ENCODE peak calls at places on chromosomes 3 and 15, in four cellular contexts. One of them, this sample, is unnamed.

GRCh38 chr3:45907769-45908705 is 21.7 kb downstream of the CCR9 start:
- DNase-seq in glutamatergic neuron: no peak
- DNase-seq in astrocyte of the spinal cord: peak; percentile 14
- DNase-seq in tibial nerve: no peak
- DNase-seq in this sample: no peak

GRCh38 chr15:52503788-52504496 is 24.7 kb downstream of the MYO5A start:
- DNase-seq in glutamatergic neuron: no peak
- DNase-seq in astrocyte of the spinal cord: peak; percentile 41
- DNase-seq in tibial nerve: no peak
- DNase-seq in this sample: no peak

GRCh38 chr3:138329127-138329983 is at the start of gene NME9:
- DNase-seq in glutamatergic neuron: peak; percentile 97
- DNase-seq in astrocyte of the spinal cord: peak; percentile 77
- DNase-seq in tibial nerve: peak; percentile 53
- DNase-seq in this sample: peak; percentile 98

GRCh38 chr3:174168538-174169254 is 690.4 kb upstream of the NAALADL2 start:
- DNase-seq in glutamatergic neuron: no peak
- DNase-seq in astrocyte of the spinal cord: no peak
- DNase-seq in tibial nerve: no peak
- DNase-seq in this sample: no peak

GRCh38 chr3:23320586-23321570 is 117.8 kb downstream of the UBE2E2 start:
- DNase-seq in glutamatergic neuron: no peak
- DNase-seq in astrocyte of the spinal cord: no peak
- DNase-seq in tibial nerve: no peak
- DNase-seq in this sample: no peak

GRCh38 chr3:81581966-81582599 is 179.4 kb downstream of the GBE1 start:
- DNase-seq in glutamatergic neuron: peak; percentile 66
- DNase-seq in astrocyte of the spinal cord: peak; percentile 52
- DNase-seq in tibial nerve: no peak
- DNase-seq in this sample: peak; percentile 44

GRCh38 chr15:75992897-75993296 is 19.3 kb downstream of the NRG4 start:
- DNase-seq in glutamatergic neuron: no peak
- DNase-seq in astrocyte of the spinal cord: no peak
- DNase-seq in tibial nerve: no peak
- DNase-seq in this sample: no peak

GRCh38 chr3:129195731-129196256 is 12.1 kb upstream of the CNBP start:
- DNase-seq in glutamatergic neuron: no peak
- DNase-seq in astrocyte of the spinal cord: peak; percentile 96
- DNase-seq in tibial nerve: no peak
- DNase-seq in this sample: no peak

GRCh38 chr15:43071451-43071850 is 34.4 kb downstream of the UBR1 start:
- DNase-seq in glutamatergic neuron: no peak
- DNase-seq in astrocyte of the spinal cord: no peak
- DNase-seq in tibial nerve: no peak
- DNase-seq in this sample: no peak

GRCh38 chr3:11655188-11655928 is 11.6 kb upstream of the VGLL4 start:
- DNase-seq in glutamatergic neuron: peak; percentile 57
- DNase-seq in astrocyte of the spinal cord: no peak
- DNase-seq in tibial nerve: no peak
- DNase-seq in this sample: no peak

GRCh38 chr15:25171856-25172687 is 217.3 kb downstream of the SNRPN start:
- DNase-seq in glutamatergic neuron: peak; percentile 2
- DNase-seq in astrocyte of the spinal cord: no peak
- DNase-seq in tibial nerve: no peak
- DNase-seq in this sample: no peak

GRCh38 chr3:126679831-126680677 is 24.0 kb upstream of the CHCHD6 start:
- DNase-seq in glutamatergic neuron: no peak
- DNase-seq in astrocyte of the spinal cord: no peak
- DNase-seq in tibial nerve: no peak
- DNase-seq in this sample: no peak

GRCh38 chr3:54034971-54035370 is 87.4 kb upstream of the CACNA2D3 start:
- DNase-seq in glutamatergic neuron: no peak
- DNase-seq in astrocyte of the spinal cord: no peak
- DNase-seq in tibial nerve: no peak
- DNase-seq in this sample: no peak

DNA sequence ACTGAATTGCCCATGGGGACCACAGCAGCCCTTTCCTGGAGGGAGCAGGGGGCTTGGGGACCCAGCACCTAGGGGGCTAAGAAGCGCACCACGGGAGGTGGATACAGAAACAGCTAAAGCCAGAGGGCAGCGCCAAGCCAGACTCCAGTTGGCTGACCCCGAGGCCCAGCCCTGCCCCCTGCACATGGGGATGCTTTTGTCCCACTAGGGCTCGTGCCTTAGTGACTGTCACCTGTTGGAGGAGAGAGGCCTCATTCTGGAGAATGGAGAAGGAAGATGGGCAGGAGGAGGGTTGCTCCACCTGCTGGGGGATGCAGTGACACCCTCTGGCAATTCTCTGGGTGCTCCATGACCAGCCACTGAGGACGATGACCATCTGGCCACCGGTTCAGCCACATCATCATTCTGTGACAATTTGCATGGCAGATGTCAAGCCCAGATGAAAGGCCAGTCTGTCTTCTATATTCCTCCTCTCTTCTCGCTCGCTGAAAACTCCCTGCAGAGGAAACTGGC is 167.8 kb upstream of the TLE3 start:
- DNase-seq in glutamatergic neuron: no peak
- DNase-seq in astrocyte of the spinal cord: no peak
- DNase-seq in tibial nerve: no peak
- DNase-seq in this sample: no peak
- TF ChIP-seq CTCF in glutamatergic neuron: no peak
- TF ChIP-seq CTCF in astrocyte of the spinal cord: peak; percentile 21
- TF ChIP-seq CTCF in tibial nerve: no peak
- TF ChIP-seq CTCF in this sample: no peak

DNA sequence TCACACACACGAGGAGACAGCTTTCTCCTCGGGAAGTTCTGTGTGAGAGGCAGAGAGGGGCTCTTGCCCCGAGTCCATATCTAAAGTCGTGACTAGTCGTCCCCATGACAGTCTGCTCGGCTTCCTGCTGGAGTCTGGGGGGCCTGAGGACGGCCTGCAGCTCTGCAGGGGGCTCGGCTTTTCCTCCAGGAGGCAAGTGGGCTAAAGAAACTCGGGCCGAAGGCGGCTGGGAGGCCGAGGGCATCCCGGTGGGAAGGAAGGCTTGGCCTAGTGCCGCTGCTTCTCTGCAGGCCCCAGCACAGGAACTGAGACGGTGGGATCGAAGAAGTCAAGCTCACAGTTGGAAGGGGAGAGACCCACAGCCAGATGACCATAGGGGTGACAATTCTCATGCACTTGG is 25.4 kb upstream of the PIGZ start:
- DNase-seq in glutamatergic neuron: no peak
- DNase-seq in astrocyte of the spinal cord: no peak
- DNase-seq in tibial nerve: no peak
- DNase-seq in this sample: no peak
- TF ChIP-seq CTCF in glutamatergic neuron: no peak
- TF ChIP-seq CTCF in astrocyte of the spinal cord: no peak
- TF ChIP-seq CTCF in tibial nerve: no peak
- TF ChIP-seq CTCF in this sample: no peak

GRCh38 chr3:191499307-191500125 is 38.6 kb downstream of the PYDC2 start:
- DNase-seq in glutamatergic neuron: peak; percentile 29
- DNase-seq in astrocyte of the spinal cord: peak; percentile 61
- DNase-seq in tibial nerve: no peak
- DNase-seq in this sample: peak; percentile 40

GRCh38 chr3:191500892-191501291 is 39.9 kb downstream of the PYDC2 start:
- DNase-seq in glutamatergic neuron: no peak
- DNase-seq in astrocyte of the spinal cord: no peak
- DNase-seq in tibial nerve: no peak
- DNase-seq in this sample: no peak

DNA sequence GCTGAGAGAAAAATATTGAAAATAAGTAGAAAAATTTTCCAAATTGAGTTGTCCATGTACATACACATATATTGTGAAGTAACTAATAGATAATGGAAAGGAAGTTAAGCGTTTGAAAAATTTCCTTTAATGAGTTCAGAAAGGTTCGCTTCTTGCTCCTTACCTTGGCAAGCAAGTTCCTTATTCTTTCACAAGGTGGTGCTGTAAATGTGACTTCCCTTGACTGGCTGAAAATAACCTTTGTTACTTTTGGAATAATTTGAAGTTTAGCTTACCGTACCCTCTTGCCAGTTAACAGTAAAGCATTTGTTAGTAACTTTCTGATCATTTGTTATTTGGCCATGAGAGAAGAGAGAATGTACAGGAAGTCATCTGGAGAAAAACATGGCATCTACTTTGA is 41.6 kb downstream of the PYDC2 start:
- DNase-seq in glutamatergic neuron: no peak
- DNase-seq in astrocyte of the spinal cord: peak; percentile 13
- DNase-seq in tibial nerve: no peak
- DNase-seq in this sample: no peak
- TF ChIP-seq CTCF in glutamatergic neuron: peak; percentile 24
- TF ChIP-seq CTCF in astrocyte of the spinal cord: peak; percentile 34
- TF ChIP-seq CTCF in tibial nerve: no peak
- TF ChIP-seq CTCF in this sample: peak; percentile 38

GRCh38 chr15:33279613-33280205 is 31.1 kb upstream of the RYR3 start:
- DNase-seq in glutamatergic neuron: no peak
- DNase-seq in astrocyte of the spinal cord: peak; percentile 60
- DNase-seq in tibial nerve: no peak
- DNase-seq in this sample: no peak

GRCh38 chr15:33282226-33283020 is 28.3 kb upstream of the RYR3 start:
- DNase-seq in glutamatergic neuron: no peak
- DNase-seq in astrocyte of the spinal cord: no peak
- DNase-seq in tibial nerve: no peak
- DNase-seq in this sample: no peak

GRCh38 chr15:33277689-33278088 is 33.1 kb upstream of the RYR3 start:
- DNase-seq in glutamatergic neuron: no peak
- DNase-seq in astrocyte of the spinal cord: no peak
- DNase-seq in tibial nerve: no peak
- DNase-seq in this sample: no peak

GRCh38 chr15:33283603-33284002 is 27.2 kb upstream of the RYR3 start:
- DNase-seq in glutamatergic neuron: no peak
- DNase-seq in astrocyte of the spinal cord: no peak
- DNase-seq in tibial nerve: no peak
- DNase-seq in this sample: no peak

DNA sequence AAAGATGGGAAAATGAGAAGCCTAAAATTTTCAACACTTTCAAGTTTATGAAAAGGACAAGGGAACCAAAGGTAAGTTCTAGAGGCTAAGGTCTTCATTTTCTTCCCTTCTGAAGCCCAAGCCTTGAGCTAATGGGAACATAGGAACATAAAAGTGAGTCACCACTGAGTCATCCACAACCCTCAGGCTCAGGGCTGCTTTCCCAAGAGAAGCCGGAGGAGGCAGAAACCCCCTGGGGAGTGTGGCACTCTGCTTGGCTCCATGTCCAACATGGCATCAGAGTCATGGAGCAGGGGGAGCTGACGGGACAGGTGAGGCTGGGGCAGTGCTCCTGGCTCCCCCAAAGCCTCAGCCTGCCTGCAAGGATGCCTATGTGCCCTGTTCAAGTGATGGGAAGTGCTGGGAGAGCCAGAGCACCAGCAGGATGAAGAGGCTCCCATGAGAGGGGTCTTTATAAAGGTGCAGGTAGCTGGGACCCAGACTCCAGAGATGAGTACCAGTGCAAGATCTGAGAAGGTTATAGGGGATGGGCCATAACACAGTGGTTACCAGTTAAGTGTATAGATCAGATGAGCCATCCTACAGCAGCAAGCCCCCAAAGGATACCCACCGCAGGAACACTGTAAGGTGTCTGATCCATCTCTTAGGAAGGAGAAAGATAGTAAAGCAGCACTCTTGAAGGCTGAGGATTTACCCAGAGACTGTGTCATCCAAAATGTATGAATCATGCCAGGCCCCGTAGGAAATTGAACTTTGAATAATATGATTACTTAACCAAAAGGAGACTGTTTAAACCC is 31.8 kb upstream of the RYR3 start:
- DNase-seq in glutamatergic neuron: no peak
- DNase-seq in astrocyte of the spinal cord: peak; percentile 96
- DNase-seq in tibial nerve: no peak
- DNase-seq in this sample: no peak
- TF ChIP-seq CTCF in glutamatergic neuron: no peak
- TF ChIP-seq CTCF in astrocyte of the spinal cord: no peak
- TF ChIP-seq CTCF in tibial nerve: no peak
- TF ChIP-seq CTCF in this sample: no peak

This sample was measured in nephron progenitor cell.